ENCODE peak calls at places on chromosomes 12 and 14, in seven cellular contexts. X, H, O, Q, E, A and J are unnamed samples.

GRCh38 chr12:47085815-47086252 is 6.1 kb upstream of the AMIGO2 start:
- DNase-seq in O (no peak), E (peak; percentile 46), Q (no peak), A (peak; percentile 34), X (no peak), H (no peak), J (no peak)

GRCh38 chr12:5587701-5588100 is 155.8 kb downstream of the NTF3 start:
- DNase-seq in H (no peak), O (no peak), A (no peak), X (no peak), E (peak; percentile 36), Q (no peak), J (no peak)

GRCh38 chr14:37150414-37150813 is 22.0 kb downstream of the SLC25A21 start:
- DNase-seq in H (no peak), Q (no peak), X (no peak), O (no peak), A (no peak), E (peak; percentile 56), J (peak; percentile 12)

GRCh38 chr12:64757778-64758177 is 1.4 kb downstream of the GNS start:
- DNase-seq in E (no peak), A (no peak), Q (no peak), O (no peak), X (no peak), H (no peak), J (no peak)

GRCh38 chr12:112848338-112848715 is 56.8 kb downstream of the RPH3A start:
- DNase-seq in X (no peak), H (no peak), Q (no peak), E (no peak), O (no peak), A (no peak), J (no peak)

GRCh38 chr12:48957141-48958048 is at the start of gene ARF3:
- DNase-seq in X (peak; percentile 97), H (peak; percentile 97), A (peak; percentile 98), Q (peak; percentile 92), O (peak; percentile 82), E (peak; percentile 98), J (peak; percentile 74)

GRCh38 chr14:57634335-57634734 is 140.7 kb upstream of the CCDC198 start:
- DNase-seq in H (no peak), O (no peak), A (no peak), X (no peak), Q (no peak), E (no peak), J (no peak)

GRCh38 chr12:76450690-76451089 is 102.5 kb upstream of the BBS10 start:
- DNase-seq in O (no peak), X (no peak), E (no peak), H (no peak), Q (no peak), A (peak; percentile 36), J (peak; percentile 72)

DNA sequence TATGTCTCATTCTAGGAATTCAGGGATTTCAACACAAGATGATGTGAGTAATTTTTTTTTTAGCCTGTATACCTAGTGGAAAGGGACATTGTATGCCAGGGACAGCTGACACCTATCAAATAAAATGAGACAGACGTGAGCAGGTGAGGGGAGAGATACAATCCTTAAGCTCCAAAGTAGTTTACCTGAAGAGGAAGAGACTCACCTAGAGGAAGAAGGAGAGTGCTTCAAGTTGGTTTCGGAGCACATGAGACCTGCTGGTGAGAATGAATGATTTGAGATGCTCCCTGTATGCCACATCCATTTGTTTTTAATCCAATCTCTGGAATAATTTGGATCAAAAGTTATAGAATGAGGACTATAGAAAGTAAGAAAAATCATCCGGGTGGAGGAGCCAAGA is 915.4 kb upstream of the FBXO33 start:
- DNase-seq in X (no peak), O (no peak), Q (no peak), E (no peak), A (no peak), H (no peak), J (no peak)
- H3K4me3 ChIP-seq in X (no peak overlapping the region), O (no peak overlapping the region), Q (no peak overlapping the region), E (peak overlapping the region; percentile 28), A (no peak overlapping the region), H (no peak overlapping the region), J (no peak overlapping the region)

GRCh38 chr12:129566800-129567199 is 337.0 kb downstream of the TMEM132D start:
- DNase-seq in O (no peak), A (no peak), Q (no peak), H (no peak), E (no peak), X (no peak), J (no peak)
- TF ChIP-seq CTCF in O (no peak), A (no peak), Q (no peak), H (no peak), E (no peak), X (no peak), J (no peak)

GRCh38 chr14:22433059-22433458 is 156.0 kb downstream of the DAD1 start:
- DNase-seq in X (no peak), E (no peak), Q (no peak), H (no peak), A (no peak), O (no peak), J (no peak)

GRCh38 chr14:22434030-22434429 is 155.0 kb downstream of the DAD1 start:
- DNase-seq in H (no peak), Q (no peak), A (no peak), X (no peak), E (no peak), O (no peak), J (no peak)

GRCh38 chr14:22438742-22439141 is 150.3 kb downstream of the DAD1 start:
- DNase-seq in X (no peak), E (no peak), Q (no peak), A (no peak), O (no peak), H (no peak), J (no peak)

GRCh38 chr14:22432348-22432976 is 156.6 kb downstream of the DAD1 start:
- DNase-seq in A (no peak), E (peak; percentile 74), O (peak; percentile 92), X (no peak), Q (peak; percentile 29), H (no peak), J (peak; percentile 95)

GRCh38 chr14:22434901-22435565 is 154.0 kb downstream of the DAD1 start:
- DNase-seq in E (no peak), A (no peak), X (no peak), O (no peak), Q (no peak), H (no peak), J (no peak)
- H3K4me3 ChIP-seq in E (no peak overlapping the region), A (no peak overlapping the region), X (no peak overlapping the region), O (no peak overlapping the region), Q (no peak overlapping the region), H (no peak overlapping the region), J (no peak overlapping the region)

DNA sequence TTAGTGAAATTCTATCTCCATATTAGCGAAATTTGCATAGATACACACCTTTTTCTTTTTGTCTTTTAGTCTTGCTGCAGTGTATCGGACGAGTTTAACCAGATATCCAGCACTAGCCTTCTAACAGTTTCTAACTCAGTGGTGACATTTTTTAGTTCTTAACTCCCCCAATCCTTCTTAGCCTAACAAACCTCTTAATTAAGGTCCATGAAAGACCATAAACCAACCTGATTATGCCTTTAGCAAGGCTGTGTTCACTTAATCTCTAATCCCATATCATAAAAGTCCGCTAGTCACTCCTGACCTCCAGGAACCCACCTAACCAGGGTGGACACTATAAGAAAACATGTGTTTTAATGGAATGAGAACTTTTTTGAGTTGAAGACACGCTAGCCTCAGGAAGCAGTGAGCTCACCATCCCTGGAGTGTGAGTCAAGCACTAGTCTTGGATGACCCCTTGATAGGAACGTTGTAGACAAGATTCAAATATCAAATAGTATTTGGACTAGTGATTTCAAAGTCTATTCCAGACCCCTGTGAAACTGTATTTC is 9.4 kb downstream of the CDKN1B start:
- DNase-seq in X (no peak), H (no peak), A (peak; percentile 87), Q (no peak), E (no peak), O (peak; percentile 53), J (no peak)
- TF ChIP-seq CTCF in X (no peak), H (no peak), A (no peak), Q (no peak), E (no peak), O (no peak), J (no peak)

GRCh38 chr12:100268835-100269564 is 2.0 kb downstream of the SCYL2 start:
- DNase-seq in H (no peak), A (peak; percentile 25), O (no peak), Q (no peak), X (no peak), E (peak; percentile 11), J (no peak)
- H3K4me3 ChIP-seq in H (no peak overlapping the region), A (peak overlapping the region; percentile 98), O (peak overlapping the region; percentile 76), Q (peak overlapping the region; percentile 89), X (no peak overlapping the region), E (peak overlapping the region; percentile 57), J (peak overlapping the region; percentile 92)

GRCh38 chr12:42791399-42791798 is 201.9 kb upstream of the PRICKLE1 start:
- DNase-seq in Q (no peak), H (no peak), A (no peak), O (no peak), X (no peak), E (no peak), J (no peak)

GRCh38 chr12:42790761-42791151 is 201.2 kb upstream of the PRICKLE1 start:
- DNase-seq in Q (no peak), O (peak; percentile 76), A (no peak), X (no peak), H (no peak), E (peak; percentile 46), J (peak; percentile 89)

GRCh38 chr12:42789808-42790760 is 200.5 kb upstream of the PRICKLE1 start:
- DNase-seq in E (no peak), Q (no peak), H (no peak), X (no peak), A (no peak), O (no peak), J (no peak)

GRCh38 chr12:42794811-42795210 is 205.3 kb upstream of the PRICKLE1 start:
- DNase-seq in H (no peak), X (no peak), A (no peak), Q (no peak), E (no peak), O (no peak), J (no peak)

GRCh38 chr12:42792265-42792664 is 202.7 kb upstream of the PRICKLE1 start:
- DNase-seq in H (no peak), X (no peak), O (no peak), E (no peak), Q (no peak), A (no peak), J (no peak)
- TF ChIP-seq CTCF in H (no peak), X (no peak), O (no peak), E (no peak), Q (no peak), A (peak; percentile 6), J (peak; percentile 19)

GRCh38 chr14:95713596-95714371 is at the start of gene TCL1A:
- DNase-seq in H (no peak), O (no peak), X (no peak), E (no peak), Q (peak; percentile 79), A (no peak), J (no peak)
- H3K4me3 ChIP-seq in H (peak within 1 kb of the TSS; percentile 18), O (no peak within 1 kb of the TSS), X (no peak within 1 kb of the TSS), E (no peak within 1 kb of the TSS), Q (peak within 1 kb of the TSS; percentile 72), A (no peak within 1 kb of the TSS), J (no peak within 1 kb of the TSS)